ENCODE peak calls at places on chromosomes 1 and 21, in four cellular contexts. Q is HL-60, A is GM12891, H is GM12878. K is an unnamed sample.

GRCh38 chr1:39852214-39852791 is 31.0 kb downstream of the TRIT1 start:
- DNase-seq in Q (no peak), A (no peak), H (no peak), K (no peak)

GRCh38 chr1:59686170-59686569 is 128.6 kb upstream of the HOOK1 start:
- DNase-seq in Q (no peak), A (no peak), H (no peak), K (no peak)

GRCh38 chr21:25670726-25671125 is 31.7 kb downstream of the JAM2 start:
- DNase-seq in Q (no peak), A (no peak), H (no peak), K (no peak)

GRCh38 chr1:17563494-17564281 is 24.2 kb downstream of the ARHGEF10L start:
- DNase-seq in Q (no peak), A (no peak), H (no peak), K (no peak)

GRCh38 chr1:218345673-218346390 is 696 bp downstream of the TGFB2 start:
- DNase-seq in Q (peak), A (peak), H (no peak), K (peak)

GRCh38 chr1:150560011-150560438 is 10.8 kb downstream of the ADAMTSL4 start:
- DNase-seq in Q (peak), A (peak), H (no peak), K (peak)

GRCh38 chr1:53080041-53080440 is 18.0 kb downstream of the PODN start:
- DNase-seq in Q (no peak), A (no peak), H (no peak), K (no peak)

GRCh38 chr1:32232558-32233304 is 10.5 kb downstream of the EIF3I start:
- DNase-seq in Q (no peak), A (no peak), H (no peak), K (no peak)

GRCh38 chr1:63648689-63649088 is 55.5 kb downstream of the PGM1 start:
- DNase-seq in Q (no peak), A (no peak), H (no peak), K (no peak)

GRCh38 chr1:179831852-179832699 is 45.5 kb downstream of the TOR1AIP2 start:
- DNase-seq in Q (no peak), A (no peak), H (no peak), K (no peak)

GRCh38 chr1:182041615-182042014 is 19.9 kb downstream of the ZNF648 start:
- DNase-seq in Q (peak), A (no peak), H (no peak), K (no peak)

GRCh38 chr1:37410080-37410479 is 64.3 kb upstream of the ZC3H12A start:
- DNase-seq in Q (no peak), A (no peak), H (no peak), K (peak)

GRCh38 chr1:240621249-240621648 is 9.3 kb upstream of the GREM2 start:
- DNase-seq in Q (no peak), A (no peak), H (no peak), K (no peak)

GRCh38 chr1:239357867-239358266 is 28.5 kb upstream of the CHRM3 start:
- DNase-seq in Q (no peak), A (no peak), H (no peak), K (no peak)

GRCh38 chr21:15483138-15483780 is 246.5 kb upstream of the USP25 start:
- DNase-seq in Q (peak), A (peak), H (peak), K (peak)
- TF ChIP-seq SPI1 in Q (no peak), A (no peak), H (no peak), K (no peak)

DNA sequence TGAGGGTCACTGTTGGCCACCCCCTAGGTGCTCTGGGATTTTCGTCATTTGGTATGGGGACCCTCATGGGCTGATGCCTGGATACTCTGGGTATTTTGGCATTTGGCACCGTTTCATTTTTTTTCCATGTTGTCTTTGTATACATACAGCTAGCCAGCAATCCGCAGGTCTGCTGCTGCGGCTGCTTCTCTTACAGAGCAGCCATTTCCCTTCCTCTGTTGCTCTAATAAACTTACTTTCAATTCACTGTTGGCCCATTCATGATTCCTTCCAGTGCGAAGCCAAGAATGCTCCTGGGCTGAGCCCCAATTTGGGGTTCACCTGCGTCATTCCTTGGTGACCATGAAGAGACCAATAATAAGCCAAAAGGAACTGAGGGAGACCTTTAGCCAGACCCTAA is 21.5 kb downstream of the GON4L start:
- DNase-seq in Q (no peak), A (no peak), H (no peak), K (no peak)
- TF ChIP-seq SPI1 in Q (no peak), A (no peak), H (no peak), K (no peak)

GRCh38 chr1:220170836-220171526 is 77.0 kb downstream of the IARS2 start:
- DNase-seq in Q (no peak), A (no peak), H (no peak), K (no peak)
- TF ChIP-seq SPI1 in Q (no peak), A (no peak), H (no peak), K (no peak)

DNA sequence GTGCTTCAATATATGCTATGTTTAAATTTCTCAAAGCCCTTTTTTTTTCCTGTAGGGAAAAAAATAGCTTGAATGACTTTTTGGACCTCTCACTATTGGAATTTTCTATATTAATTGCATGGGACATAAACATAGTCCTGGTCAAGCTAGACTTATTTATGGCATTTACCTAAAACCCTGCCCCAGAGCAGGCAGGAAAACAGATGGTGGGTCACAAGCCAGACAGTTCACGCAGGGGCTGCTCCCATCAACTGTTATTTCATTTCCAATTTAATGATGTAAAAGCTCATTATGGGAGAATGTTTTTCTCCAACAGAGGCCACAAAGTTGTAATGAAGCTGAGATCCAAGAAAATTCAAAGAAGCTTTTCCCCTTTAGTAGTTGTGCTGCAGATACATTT is 99.2 kb downstream of the SGIP1 start:
- DNase-seq in Q (no peak), A (no peak), H (no peak), K (no peak)
- TF ChIP-seq SPI1 in Q (no peak), A (no peak), H (no peak), K (no peak)

GRCh38 chr1:212611000-212611636 is 2.6 kb downstream of the ATF3 start:
- DNase-seq in Q (no peak), A (no peak), H (no peak), K (no peak)

GRCh38 chr1:212614398-212615091 is 6.0 kb downstream of the ATF3 start:
- DNase-seq in Q (no peak), A (no peak), H (no peak), K (no peak)

GRCh38 chr1:212610575-212610967 is 2.0 kb downstream of the ATF3 start:
- DNase-seq in Q (no peak), A (no peak), H (no peak), K (no peak)

GRCh38 chr1:212613440-212614335 is 5.1 kb downstream of the ATF3 start:
- DNase-seq in Q (no peak), A (no peak), H (no peak), K (no peak)

DNA sequence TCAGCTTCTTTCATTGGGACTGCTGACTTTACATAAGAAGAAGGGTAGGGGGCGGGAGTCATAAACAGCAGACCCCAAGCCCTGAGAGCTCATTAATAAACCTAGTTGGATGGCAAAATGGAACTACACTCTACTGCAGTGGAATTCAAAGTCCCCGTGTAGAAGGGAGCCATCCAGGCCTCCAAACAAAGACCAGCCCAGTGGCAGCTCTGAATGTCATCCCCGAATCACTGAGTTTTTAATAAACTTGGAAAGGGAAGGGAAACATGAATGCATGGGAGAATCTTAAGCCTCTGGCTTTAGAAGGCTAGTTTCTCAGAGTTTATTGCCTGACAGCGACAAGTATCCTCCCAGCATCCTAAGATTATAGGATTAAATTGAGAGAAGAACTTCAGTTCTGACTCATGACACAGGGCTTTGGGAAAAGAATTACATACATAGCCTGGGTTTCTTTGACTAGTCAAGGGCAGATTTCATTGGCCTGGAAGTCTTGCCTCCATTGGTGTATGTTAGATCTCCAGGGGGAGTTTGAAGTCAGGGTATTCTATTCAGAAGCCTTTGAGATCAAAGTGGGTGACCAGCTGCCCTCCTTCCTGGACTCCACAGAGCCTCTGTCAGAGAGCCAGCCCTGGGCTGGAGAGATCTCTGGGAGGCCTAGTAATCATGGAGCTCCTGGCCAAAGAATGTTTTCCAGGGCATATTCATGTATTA is 3.8 kb downstream of the ATF3 start:
- DNase-seq in Q (no peak), A (no peak), H (no peak), K (no peak)
- TF ChIP-seq SPI1 in Q (no peak), A (no peak), H (no peak), K (no peak)

GRCh38 chr1:225981714-225982113 is 17.4 kb downstream of the SDE2 start:
- DNase-seq in Q (no peak), A (no peak), H (no peak), K (no peak)
- TF ChIP-seq SPI1 in Q (no peak), A (no peak), H (no peak), K (no peak)

GRCh38 chr1:159168043-159168442 is 3.4 kb upstream of the CADM3 start:
- DNase-seq in Q (no peak), A (no peak), H (no peak), K (no peak)

GRCh38 chr1:159163609-159164008 is 7.8 kb upstream of the CADM3 start:
- DNase-seq in Q (no peak), A (no peak), H (no peak), K (no peak)

GRCh38 chr1:159161001-159161718 is 10.3 kb upstream of the CADM3 start:
- DNase-seq in Q (peak), A (no peak), H (peak), K (peak)

GRCh38 chr1:159161719-159162026 is 9.7 kb upstream of the CADM3 start:
- DNase-seq in Q (no peak), A (no peak), H (no peak), K (no peak)

GRCh38 chr1:159162511-159163265 is 8.7 kb upstream of the CADM3 start:
- DNase-seq in Q (peak), A (no peak), H (no peak), K (no peak)
- TF ChIP-seq SPI1 in Q (peak), A (peak), H (peak), K (peak)

DNA sequence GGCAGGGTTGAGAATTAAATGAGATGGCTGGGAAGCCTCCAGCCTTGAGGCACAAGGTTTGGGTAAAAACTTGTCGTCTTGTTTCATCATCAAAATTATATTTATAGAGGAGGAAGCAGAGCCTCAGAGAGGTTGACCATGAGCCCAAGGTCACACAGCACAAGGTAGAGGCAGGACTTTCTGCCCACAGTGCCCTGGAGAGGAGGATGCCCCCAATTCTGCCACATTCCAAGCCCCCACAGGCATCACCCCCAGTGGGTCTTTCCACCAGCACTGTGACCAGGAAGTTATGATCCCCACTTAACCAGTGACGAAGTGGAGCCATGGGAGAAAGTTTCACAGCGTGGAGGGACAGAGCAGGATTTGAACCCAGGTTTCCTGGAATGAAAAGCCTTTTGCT is 400.0 kb downstream of the MATN1 start:
- DNase-seq in Q (no peak), A (no peak), H (no peak), K (no peak)
- TF ChIP-seq SPI1 in Q (no peak), A (no peak), H (no peak), K (no peak)

K was measured in K562.